ENCODE peak calls at places on chromosomes 2 and 18, in seven cellular contexts. V is body of pancreas, Q is neural progenitor cell, P is PC-3, Z is tibial artery, L is SK-N-SH, A is astrocyte. R is an unnamed sample.

GRCh38 chr2:230715201-230715600 is 2.6 kb downstream of the CAB39 start:
- DNase-seq in V (no peak), Q (no peak), P (no peak), Z (no peak), L (no peak), A (peak; percentile 35), R (peak; percentile 18)

GRCh38 chr2:10534514-10535250 is 86.6 kb upstream of the ODC1 start:
- DNase-seq in V (no peak), Q (no peak), P (peak; percentile 40), Z (no peak), L (no peak), A (peak; percentile 44), R (no peak)

GRCh38 chr2:14999114-14999661 is 366.7 kb downstream of the LRATD1 start:
- DNase-seq in V (no peak), Q (no peak), P (no peak), Z (no peak), L (no peak), A (no peak), R (no peak)

GRCh38 chr2:69915050-69915945 is at the start of gene MXD1:
- DNase-seq in V (peak; percentile 25), Q (peak; percentile 57), P (peak; percentile 16), Z (no peak), L (peak; percentile 56), A (no peak), R (no peak)

GRCh38 chr2:160062283-160063005 is at the start of gene PLA2R1:
- DNase-seq in V (peak; percentile 40), Q (peak; percentile 78), P (peak; percentile 60), Z (peak; percentile 51), L (no peak), A (peak; percentile 30), R (peak; percentile 47)

GRCh38 chr2:241811209-241811951 is 2.4 kb downstream of the NEU4 start:
- DNase-seq in V (no peak), Q (no peak), P (no peak), Z (peak; percentile 15), L (no peak), A (no peak), R (no peak)

GRCh38 chr18:12839526-12840196 is 44.4 kb downstream of the PTPN2 start:
- DNase-seq in V (no peak), Q (no peak), P (no peak), Z (no peak), L (no peak), A (peak; percentile 31), R (peak; percentile 60)

GRCh38 chr2:108980076-108980475 is 8.9 kb downstream of the EDAR start:
- DNase-seq in V (no peak), Q (no peak), P (no peak), Z (no peak), L (no peak), A (no peak), R (no peak)

GRCh38 chr18:35466815-35467623 is 30.7 kb downstream of the INO80C start:
- DNase-seq in V (no peak), Q (no peak), P (no peak), Z (no peak), L (no peak), A (no peak), R (no peak)
- H3K4me3 ChIP-seq in V (no peak overlapping the region), Q (no peak overlapping the region), P (no peak overlapping the region), Z (no peak overlapping the region), L (no peak overlapping the region), A (no peak overlapping the region), R (no peak overlapping the region)

GRCh38 chr2:161232571-161232970 is 72.3 kb downstream of the TANK start:
- DNase-seq in V (no peak), Q (no peak), P (no peak), Z (no peak), L (no peak), A (no peak), R (no peak)
- TF ChIP-seq CTCF in V (no peak), Q (no peak), P (peak; percentile 11), Z (no peak), L (no peak), A (no peak), R (no peak)

DNA sequence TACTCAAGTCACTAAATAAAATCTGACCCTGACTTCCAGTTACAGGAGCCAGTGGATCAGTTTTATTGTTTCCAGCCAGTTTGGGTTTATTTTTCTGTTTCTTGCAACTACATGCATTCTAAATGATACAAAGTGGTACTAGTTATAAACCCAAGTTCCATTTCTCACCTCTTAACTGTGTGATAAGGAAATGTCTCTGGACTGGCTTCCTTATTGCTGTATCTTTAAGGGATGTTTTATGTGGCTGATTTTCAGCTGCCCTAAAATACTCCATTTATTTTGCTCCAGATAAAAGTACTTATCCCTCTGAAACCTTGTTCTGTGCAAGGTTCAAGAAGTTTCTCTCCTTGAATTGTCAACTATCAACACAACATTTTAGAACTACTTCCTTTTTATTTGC is 107.9 kb upstream of the DLX2 start:
- DNase-seq in V (no peak), Q (no peak), P (no peak), Z (no peak), L (no peak), A (no peak), R (no peak)
- H3K4me3 ChIP-seq in V (no peak overlapping the region), Q (no peak overlapping the region), P (no peak overlapping the region), Z (no peak overlapping the region), L (no peak overlapping the region), A (no peak overlapping the region), R (no peak overlapping the region)

GRCh38 chr2:31688282-31688681 is 107.5 kb upstream of the SRD5A2 start:
- DNase-seq in V (no peak), Q (no peak), P (peak; percentile 30), Z (no peak), L (no peak), A (no peak), R (no peak)
- TF ChIP-seq CTCF in V (no peak), Q (peak; percentile 61), P (peak; percentile 77), Z (no peak), L (peak; percentile 71), A (peak; percentile 32), R (peak; percentile 43)

DNA sequence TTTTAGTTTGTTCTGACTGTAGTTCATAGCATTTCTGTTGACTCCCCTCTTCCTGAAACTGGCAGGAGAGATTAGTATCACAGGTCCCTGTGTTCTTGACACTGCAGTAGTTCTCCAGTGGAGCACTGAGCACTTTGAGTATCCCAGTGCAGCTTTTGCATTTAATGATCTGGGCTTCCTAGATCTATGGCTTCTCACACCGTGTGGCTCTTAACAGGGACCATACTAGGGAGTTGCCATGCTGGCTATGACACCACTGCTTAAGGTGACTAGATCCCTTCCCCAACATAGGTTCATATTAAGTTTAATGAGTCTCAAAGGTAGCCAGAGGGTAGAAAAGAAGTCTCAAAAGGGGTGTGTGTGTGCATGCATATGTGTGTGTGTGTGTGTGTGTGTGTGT is 6.2 kb upstream of the MSTN start:
- DNase-seq in V (no peak), Q (no peak), P (no peak), Z (no peak), L (no peak), A (no peak), R (no peak)
- H3K4me3 ChIP-seq in V (no peak overlapping the region), Q (no peak overlapping the region), P (no peak overlapping the region), Z (no peak overlapping the region), L (no peak overlapping the region), A (no peak overlapping the region), R (no peak overlapping the region)

R was measured in AG10803.